ENCODE peak calls at places on chromosomes 12 and 14, in four cellular contexts. X is iPS DF 19.7; E is GM12891; P is CD8-positive, alpha-beta T cell. T is an unnamed sample.

GRCh38 chr12:2523317-2523716 is 271.5 kb upstream of the FKBP4 start:
- DNase-seq in X (no peak), E (no peak), P (no peak), T (no peak)

GRCh38 chr12:87216436-87216835 is 812.8 kb downstream of the C12orf50 start:
- DNase-seq in X (no peak), E (no peak), P (no peak), T (no peak)

GRCh38 chr12:21962236-21962635 is 21.0 kb upstream of the ABCC9 start:
- DNase-seq in X (no peak), E (no peak), P (no peak), T (no peak)

GRCh38 chr12:57803317-57803893 is 15.1 kb downstream of the AVIL start:
- DNase-seq in X (no peak), E (no peak), P (no peak), T (no peak)

GRCh38 chr14:105495101-105495989 is 4.3 kb downstream of the TEDC1 start:
- DNase-seq in X (no peak), E (no peak), P (no peak), T (no peak)

GRCh38 chr14:55701638-55702037 is 121.6 kb downstream of the KTN1 start:
- DNase-seq in X (no peak), E (no peak), P (no peak), T (peak)

GRCh38 chr12:124867389-124867930 is 3.8 kb upstream of the SCARB1 start:
- DNase-seq in X (no peak), E (no peak), P (no peak), T (no peak)

GRCh38 chr14:100692859-100693558 is 33.7 kb upstream of the DLK1 start:
- DNase-seq in X (no peak), E (no peak), P (no peak), T (no peak)

GRCh38 chr12:5568325-5568981 is 136.5 kb downstream of the NTF3 start:
- DNase-seq in X (no peak), E (no peak), P (no peak), T (no peak)

GRCh38 chr14:71380271-71380670 is 473.0 kb downstream of the PCNX1 start:
- DNase-seq in X (peak), E (no peak), P (no peak), T (no peak)

GRCh38 chr14:54257424-54257823 is 139.4 kb upstream of the CDKN3 start:
- DNase-seq in X (no peak), E (no peak), P (no peak), T (no peak)

GRCh38 chr12:109949089-109949488 is 47.1 kb downstream of the GIT2 start:
- DNase-seq in X (no peak), E (no peak), P (no peak), T (no peak)